ENCODE peak calls at places on chromosomes 5 and 9, in seven cellular contexts. F is T-helper 1 cell; R is GM10248; X is posterior vena cava; Y is NCI-H510A; W is progenitor cell of endocrine pancreas; T is naive thymus-derived CD4-positive, alpha-beta T cell. D is an unnamed sample.

GRCh38 chr9:116000748-116001329 is 152.8 kb upstream of the PAPPA start:
- DNase-seq in F (no peak), R (peak), X (no peak), Y (no peak), W (no peak), T (no peak), D (peak)

GRCh38 chr5:84069608-84070179 is 315.0 kb downstream of the EDIL3 start:
- DNase-seq in F (no peak), R (no peak), X (peak), Y (no peak), W (no peak), T (no peak), D (no peak)

GRCh38 chr5:65198777-65199120 is 283.0 kb downstream of the ADAMTS6 start:
- DNase-seq in F (no peak), R (no peak), X (no peak), Y (no peak), W (no peak), T (no peak), D (no peak)

GRCh38 chr5:79546782-79547428 is 33.0 kb upstream of the HOMER1 start:
- DNase-seq in F (no peak), R (no peak), X (no peak), Y (no peak), W (no peak), T (no peak), D (no peak)

GRCh38 chr5:148585988-148586387 is 68.3 kb downstream of the HTR4 start:
- DNase-seq in F (no peak), R (no peak), X (no peak), Y (no peak), W (no peak), T (no peak), D (no peak)

GRCh38 chr5:33162057-33162456 is 278.7 kb upstream of the TARS1 start:
- DNase-seq in F (no peak), R (no peak), X (no peak), Y (no peak), W (no peak), T (no peak), D (no peak)

GRCh38 chr9:96345551-96345950 is 38.0 kb downstream of the SLC35D2 start:
- DNase-seq in F (no peak), R (no peak), X (no peak), Y (no peak), W (no peak), T (no peak), D (no peak)

GRCh38 chr5:120293796-120294195 is 170.3 kb upstream of the PRR16 start:
- DNase-seq in F (no peak), R (no peak), X (no peak), Y (no peak), W (no peak), T (no peak), D (no peak)

GRCh38 chr5:172479034-172479783 is 24.9 kb upstream of the SH3PXD2B start:
- DNase-seq in F (peak), R (peak), X (peak), Y (peak), W (peak), T (peak), D (peak)

GRCh38 chr9:72577212-72577753 is 55.9 kb downstream of the TMC1 start:
- DNase-seq in F (no peak), R (no peak), X (no peak), Y (no peak), W (no peak), T (no peak), D (no peak)

GRCh38 chr5:2529371-2530100 is 221.9 kb downstream of the IRX2 start:
- DNase-seq in F (no peak), R (no peak), X (peak), Y (no peak), W (no peak), T (no peak), D (no peak)

GRCh38 chr5:74631088-74631960 is 9.2 kb downstream of the ENC1 start:
- DNase-seq in F (no peak), R (peak), X (no peak), Y (peak), W (no peak), T (peak), D (no peak)

GRCh38 chr9:135516132-135516860 is 4.9 kb upstream of the LCN1 start:
- DNase-seq in F (no peak), R (no peak), X (peak), Y (no peak), W (no peak), T (no peak), D (no peak)

GRCh38 chr5:143249851-143250250 is 153.6 kb downstream of the NR3C1 start:
- DNase-seq in F (no peak), R (no peak), X (no peak), Y (no peak), W (no peak), T (no peak), D (no peak)

GRCh38 chr9:826500-827280 is 14.8 kb upstream of the DMRT1 start:
- DNase-seq in F (no peak), R (no peak), X (no peak), Y (no peak), W (no peak), T (no peak), D (no peak)

GRCh38 chr9:91077624-91078023 is 276.0 kb downstream of the SYK start:
- DNase-seq in F (no peak), R (peak), X (no peak), Y (no peak), W (no peak), T (no peak), D (no peak)

GRCh38 chr5:60541980-60542379 is 158.0 kb downstream of the DEPDC1B start:
- DNase-seq in F (no peak), R (no peak), X (no peak), Y (no peak), W (no peak), T (no peak), D (no peak)

D was measured in SHP77.